ENCODE peak calls at places on chromosomes 1 and 21, in nine cellular contexts. D, Q, S, V, M, O, U, X and P are unnamed samples.

GRCh38 chr1:222097646-222098045 is 355.8 kb upstream of the DUSP10 start:
- DNase-seq in D (no peak), Q (no peak), S (no peak), V (no peak), M (no peak), O (no peak), U (no peak), X (no peak), P (no peak)

GRCh38 chr1:7026188-7026587 is 240.9 kb downstream of the CAMTA1 start:
- DNase-seq in D (no peak), Q (no peak), S (no peak), V (no peak), M (no peak), O (no peak), U (no peak), X (no peak), P (no peak)

GRCh38 chr21:39647476-39647875 is 34.7 kb downstream of the B3GALT5 start:
- DNase-seq in D (no peak), Q (no peak), S (no peak), V (no peak), M (no peak), O (no peak), U (no peak), X (peak), P (no peak)

GRCh38 chr1:14259191-14259757 is 339.2 kb upstream of the KAZN start:
- DNase-seq in D (peak), Q (no peak), S (no peak), V (peak), M (peak), O (no peak), U (peak), X (no peak), P (no peak)

GRCh38 chr1:117271959-117272358 is 61.2 kb upstream of the VTCN1 start:
- DNase-seq in D (no peak), Q (no peak), S (no peak), V (no peak), M (no peak), O (no peak), U (no peak), X (no peak), P (no peak)

GRCh38 chr1:28887418-28887834 is 26.9 kb upstream of the EPB41 start:
- DNase-seq in D (peak), Q (no peak), S (peak), V (no peak), M (peak), O (no peak), U (no peak), X (no peak), P (no peak)

GRCh38 chr1:40834968-40835545 is 27.1 kb downstream of the CITED4 start:
- DNase-seq in D (no peak), Q (no peak), S (no peak), V (no peak), M (no peak), O (no peak), U (no peak), X (no peak), P (no peak)

GRCh38 chr1:15409400-15410222 is at the start of gene EFHD2:
- DNase-seq in D (peak), Q (peak), S (peak), V (peak), M (peak), O (peak), U (peak), X (no peak), P (no peak)

GRCh38 chr1:5099558-5099957 is 445.1 kb downstream of the AJAP1 start:
- DNase-seq in D (no peak), Q (no peak), S (no peak), V (no peak), M (no peak), O (no peak), U (no peak), X (no peak), P (no peak)

GRCh38 chr1:218565333-218565732 is 220.2 kb downstream of the TGFB2 start:
- DNase-seq in D (no peak), Q (no peak), S (no peak), V (no peak), M (no peak), O (no peak), U (no peak), X (no peak), P (no peak)

GRCh38 chr1:168609133-168609715 is 32.8 kb downstream of the XCL1 start:
- DNase-seq in D (peak), Q (no peak), S (no peak), V (no peak), M (peak), O (no peak), U (no peak), X (peak), P (no peak)

GRCh38 chr1:179129702-179130473 is 48.0 kb downstream of the TOR3A start:
- DNase-seq in D (no peak), Q (peak), S (no peak), V (no peak), M (no peak), O (no peak), U (no peak), X (no peak), P (no peak)